ENCODE peak calls at places on chromosomes 3 and 15, in four cellular contexts. T is IMR-90, S is H1, Z is H9. O is an unnamed sample.

GRCh38 chr15:70066422-70066821 is 31.3 kb downstream of the TLE3 start:
- DNase-seq in T (peak), S (no peak), Z (no peak), O (no peak)

GRCh38 chr3:167892204-167892603 is 156.7 kb downstream of the SERPINI1 start:
- DNase-seq in T (no peak), S (no peak), Z (no peak), O (no peak)

GRCh38 chr3:20352547-20353164 is 166.7 kb upstream of the SGO1 start:
- DNase-seq in T (no peak), S (no peak), Z (no peak), O (peak)

GRCh38 chr3:196016485-196016884 is 65.4 kb downstream of the TFRC start:
- DNase-seq in T (peak), S (no peak), Z (no peak), O (no peak)

GRCh38 chr15:60729850-60730458 is 251.0 kb upstream of the ICE2 start:
- DNase-seq in T (no peak), S (no peak), Z (no peak), O (no peak)

GRCh38 chr15:98649996-98650870 is 1.9 kb downstream of the IGF1R start:
- DNase-seq in T (peak), S (no peak), Z (no peak), O (peak)

GRCh38 chr15:58980351-58980939 is 7.0 kb upstream of the RNF111 start:
- DNase-seq in T (peak), S (no peak), Z (no peak), O (no peak)

GRCh38 chr3:173501941-173502489 is 104.5 kb downstream of the NLGN1 start:
- DNase-seq in T (peak), S (no peak), Z (no peak), O (no peak)

GRCh38 chr3:40765884-40766283 is 241.1 kb downstream of the ZNF621 start:
- DNase-seq in T (no peak), S (no peak), Z (no peak), O (no peak)

GRCh38 chr3:183826854-183827253 is 1.5 kb upstream of the MAP6D1 start:
- DNase-seq in T (no peak), S (no peak), Z (no peak), O (no peak)

GRCh38 chr15:50687302-50687902 is 805 bp upstream of the TRPM7 start:
- DNase-seq in T (no peak), S (no peak), Z (no peak), O (no peak)

GRCh38 chr15:83626171-83626802 is 27.6 kb upstream of the ADAMTSL3 start:
- DNase-seq in T (no peak), S (no peak), Z (no peak), O (peak)

GRCh38 chr15:48974865-48975264 is 11.1 kb upstream of the SHC4 start:
- DNase-seq in T (no peak), S (no peak), Z (peak), O (peak)

GRCh38 chr3:158105124-158105709 is 1.0 kb downstream of the SHOX2 start:
- DNase-seq in T (no peak), S (peak), Z (peak), O (peak)

GRCh38 chr15:98854496-98854895 is 153.1 kb downstream of the PGPEP1L start:
- DNase-seq in T (no peak), S (no peak), Z (no peak), O (no peak)

GRCh38 chr15:74835312-74835823 is 7.6 kb downstream of the ULK3 start:
- DNase-seq in T (peak), S (peak), Z (peak), O (peak)

GRCh38 chr3:128320551-128321340 is 145.9 kb downstream of the DNAJB8 start:
- DNase-seq in T (no peak), S (no peak), Z (peak), O (no peak)

GRCh38 chr3:151537751-151538150 is 76.9 kb upstream of the IGSF10 start:
- DNase-seq in T (peak), S (no peak), Z (no peak), O (no peak)

GRCh38 chr3:153242900-153243299 is 80.9 kb downstream of the RAP2B start:
- DNase-seq in T (no peak), S (no peak), Z (no peak), O (no peak)

GRCh38 chr3:149589332-149589731 is 68.5 kb downstream of the WWTR1 start:
- DNase-seq in T (peak), S (no peak), Z (no peak), O (no peak)

GRCh38 chr3:69090021-69090420 is 5.3 kb downstream of the ARL6IP5 start:
- DNase-seq in T (peak), S (no peak), Z (no peak), O (peak)

GRCh38 chr3:193819117-193819978 is 226.3 kb downstream of the OPA1 start:
- DNase-seq in T (no peak), S (no peak), Z (peak), O (no peak)

GRCh38 chr15:31840849-31841476 is 189.4 kb upstream of the CHRNA7 start:
- DNase-seq in T (no peak), S (no peak), Z (no peak), O (no peak)

GRCh38 chr3:52537165-52537635 is 795 bp downstream of the UQCC5 start:
- DNase-seq in T (no peak), S (no peak), Z (no peak), O (no peak)

GRCh38 chr15:52261498-52262242 is 33.9 kb downstream of the MYO5C start:
- DNase-seq in T (peak), S (peak), Z (peak), O (peak)

GRCh38 chr3:125141596-125142417 is 70.7 kb downstream of the SLC12A8 start:
- DNase-seq in T (no peak), S (peak), Z (peak), O (peak)

GRCh38 chr3:124761250-124761796 is 31.1 kb downstream of the UMPS start:
- DNase-seq in T (peak), S (peak), Z (peak), O (peak)

GRCh38 chr3:185926445-185926844 is 11.4 kb downstream of the TRA2B start:
- DNase-seq in T (no peak), S (no peak), Z (no peak), O (no peak)

GRCh38 chr3:64238971-64239667 is 13.9 kb upstream of the PRICKLE2 start:
- DNase-seq in T (peak), S (peak), Z (peak), O (peak)

GRCh38 chr15:63968122-63968524 is 78.2 kb downstream of the DAPK2 start:
- DNase-seq in T (no peak), S (no peak), Z (peak), O (no peak)

GRCh38 chr15:63967616-63968015 is 78.7 kb downstream of the DAPK2 start:
- DNase-seq in T (no peak), S (no peak), Z (peak), O (no peak)

GRCh38 chr15:63970723-63971426 is 75.4 kb downstream of the DAPK2 start:
- DNase-seq in T (no peak), S (peak), Z (peak), O (no peak)

GRCh38 chr15:63969652-63970421 is 76.4 kb downstream of the DAPK2 start:
- DNase-seq in T (no peak), S (peak), Z (peak), O (no peak)

DNA sequence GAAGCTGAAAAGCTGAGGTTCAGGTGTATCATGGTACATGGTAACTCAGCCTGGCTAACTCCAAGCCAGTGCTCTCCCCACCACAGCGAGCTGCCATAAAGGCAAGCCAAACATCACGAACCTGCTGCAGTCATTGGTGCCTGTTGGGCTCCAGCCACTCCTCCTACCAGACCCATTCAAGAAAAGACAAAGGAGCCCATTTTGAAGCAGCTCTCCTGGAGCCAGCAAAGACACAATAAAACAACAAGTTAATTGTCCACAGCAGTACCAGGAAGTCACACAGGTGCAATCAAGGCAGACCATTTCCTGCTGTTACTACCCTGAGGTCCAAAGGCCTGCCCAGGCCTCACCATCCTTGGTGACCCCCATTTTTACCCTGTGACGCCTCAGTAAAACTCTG is 77.6 kb downstream of the DAPK2 start:
- DNase-seq in T (no peak), S (peak), Z (peak), O (no peak)
- H3K56ac ChIP-seq in T (no peak), S (no peak), Z (no peak), O (no peak)

DNA sequence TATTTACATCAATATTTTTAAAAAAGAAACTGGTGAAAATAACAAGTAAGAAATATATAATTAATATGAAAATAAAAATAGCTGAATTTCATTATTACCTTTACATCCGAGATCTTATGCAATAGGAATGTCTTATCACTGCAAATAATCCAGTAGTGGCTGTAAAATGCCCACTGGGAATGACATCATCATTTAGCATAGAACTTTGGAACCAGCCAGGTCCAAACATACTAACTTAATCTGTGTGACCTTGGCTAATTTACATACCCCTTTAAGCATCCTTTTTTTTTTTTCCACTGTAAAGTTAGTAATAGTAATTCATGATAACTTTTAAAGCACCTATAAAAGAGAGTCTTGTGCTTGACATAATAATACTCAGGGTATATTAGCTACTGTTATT is 611.7 kb downstream of the ZIC1 start:
- DNase-seq in T (no peak), S (no peak), Z (no peak), O (no peak)
- H3K56ac ChIP-seq in T (no peak), S (no peak), Z (no peak), O (no peak)

GRCh38 chr3:16262195-16262594 is 2.5 kb downstream of the DPH3 start:
- DNase-seq in T (no peak), S (no peak), Z (no peak), O (no peak)
- H3K56ac ChIP-seq in T (no peak), S (no peak), Z (no peak), O (no peak)

DNA sequence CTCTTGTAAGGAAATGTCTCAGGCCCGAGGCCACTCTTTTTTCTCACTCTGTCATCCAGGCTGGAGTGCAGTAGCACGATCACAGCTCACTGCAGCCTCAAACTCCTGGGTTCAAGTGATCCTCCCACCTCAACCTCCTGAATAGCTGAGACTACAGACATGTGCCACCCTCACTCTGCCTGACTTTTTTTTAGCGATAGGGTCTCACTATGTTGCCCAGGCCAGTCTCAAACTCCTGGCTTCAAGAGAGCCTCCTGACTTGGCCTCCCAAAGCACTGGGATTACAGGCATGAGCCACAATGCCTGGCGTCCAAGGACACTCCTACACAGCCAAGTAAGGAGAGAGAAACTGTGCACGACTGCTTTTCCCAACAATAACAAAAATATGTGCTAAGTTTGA is 7.6 kb downstream of the ZNF445 start:
- DNase-seq in T (no peak), S (no peak), Z (no peak), O (no peak)
- H3K56ac ChIP-seq in T (no peak), S (no peak), Z (no peak), O (no peak)

DNA sequence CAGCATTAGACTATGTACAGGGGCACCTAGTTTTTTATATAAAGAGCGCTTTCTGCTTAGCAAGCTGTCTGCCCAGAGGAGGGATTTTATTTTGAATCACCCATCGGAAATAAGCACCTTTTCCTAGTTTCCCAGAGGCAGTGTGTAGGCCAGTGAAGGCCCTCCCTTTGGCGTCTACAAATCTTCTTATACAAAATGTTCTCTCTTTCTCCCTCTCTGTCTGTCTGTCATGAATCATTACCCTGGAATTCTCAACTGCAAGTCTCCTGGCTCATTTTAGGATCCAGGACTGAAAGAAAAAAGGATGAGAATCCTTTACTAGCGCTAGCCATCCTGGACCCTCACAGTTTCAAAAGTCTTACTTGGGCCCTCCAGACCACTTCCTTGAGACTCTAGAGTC is 728.1 kb downstream of the OTOL1 start:
- DNase-seq in T (peak), S (no peak), Z (no peak), O (no peak)
- H3K56ac ChIP-seq in T (no peak), S (no peak), Z (no peak), O (no peak)

DNA sequence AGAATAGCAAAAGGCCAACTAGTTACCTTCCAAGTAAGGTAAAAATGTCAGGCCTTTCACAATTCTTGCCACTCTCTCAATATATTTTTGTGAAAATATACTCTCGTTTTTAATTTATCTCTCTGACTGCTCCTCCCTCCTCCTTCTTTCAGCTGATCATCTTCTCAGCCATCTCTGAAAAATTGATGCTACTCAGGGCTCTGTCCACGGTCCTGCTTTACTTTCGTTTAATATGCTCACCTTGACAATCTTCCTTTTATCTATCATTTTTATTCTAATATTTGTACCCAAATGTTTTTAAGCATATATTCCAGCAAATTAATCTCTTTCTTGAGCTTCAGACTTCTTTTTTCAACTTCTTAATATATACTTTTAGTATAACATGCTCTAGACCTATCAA is 1362.1 kb downstream of the ROBO1 start:
- DNase-seq in T (no peak), S (no peak), Z (no peak), O (no peak)
- H3K56ac ChIP-seq in T (no peak), S (no peak), Z (no peak), O (no peak)

O was measured in mesendoderm.